ENCODE peak calls at places on chromosomes 5 and 9, in five cellular contexts. S is H9, V is mesenchymal stem cell, C is H1, K is trophoblast cell. D is an unnamed sample.

GRCh38 chr5:132257131-132258101 is at the start of gene PDLIM4:
- DNase-seq in C (peak), V (peak), K (no peak), S (peak), D (peak)

GRCh38 chr9:87087197-87087596 is 139.9 kb upstream of the GAS1 start:
- DNase-seq in K (no peak), C (no peak), V (no peak), S (no peak), D (no peak)

GRCh38 chr5:42377496-42377895 is 45.7 kb upstream of the GHR start:
- DNase-seq in K (no peak), C (no peak), S (no peak), V (peak), D (no peak)

GRCh38 chr9:113648048-113648447 is 184.5 kb downstream of the RGS3 start:
- DNase-seq in C (no peak), K (no peak), V (no peak), S (no peak), D (no peak)

GRCh38 chr5:171149772-171150171 is 159.3 kb upstream of the TLX3 start:
- DNase-seq in C (no peak), V (no peak), K (no peak), S (no peak), D (no peak)

GRCh38 chr5:136249678-136250266 is 56.8 kb upstream of the SMIM32 start:
- DNase-seq in S (peak), K (peak), V (peak), C (peak), D (peak)

GRCh38 chr5:32163053-32163452 is 11.1 kb downstream of the GOLPH3 start:
- DNase-seq in S (no peak), C (no peak), K (no peak), V (no peak), D (no peak)

GRCh38 chr9:107070591-107070990 is 207.6 kb downstream of the ZNF462 start:
- DNase-seq in S (no peak), C (no peak), V (no peak), K (no peak), D (peak)

GRCh38 chr9:78595200-78595945 is 298.4 kb downstream of the PSAT1 start:
- DNase-seq in V (no peak), C (no peak), S (no peak), K (no peak), D (no peak)

GRCh38 chr9:123322771-123323481 is 33.1 kb upstream of the CRB2 start:
- DNase-seq in C (no peak), V (no peak), S (no peak), K (no peak), D (no peak)

GRCh38 chr5:112371054-112371453 is 48.0 kb downstream of the EPB41L4A start:
- DNase-seq in K (no peak), C (no peak), S (no peak), V (no peak), D (no peak)

GRCh38 chr5:146751781-146752401 is 126.7 kb downstream of the PPP2R2B start:
- DNase-seq in V (no peak), C (no peak), S (no peak), K (no peak), D (no peak)

GRCh38 chr5:10023494-10023893 is 226.2 kb downstream of the ATPSCKMT start:
- DNase-seq in K (no peak), V (no peak), C (no peak), S (no peak), D (no peak)

GRCh38 chr5:10021248-10021647 is 228.4 kb downstream of the ATPSCKMT start:
- DNase-seq in V (no peak), C (no peak), S (no peak), K (no peak), D (no peak)

GRCh38 chr5:10018211-10018610 is 231.5 kb downstream of the ATPSCKMT start:
- DNase-seq in K (no peak), C (no peak), V (no peak), S (no peak), D (no peak)

GRCh38 chr5:10018670-10019069 is 231.0 kb downstream of the ATPSCKMT start:
- DNase-seq in S (no peak), K (peak), C (no peak), V (peak), D (no peak)

DNA sequence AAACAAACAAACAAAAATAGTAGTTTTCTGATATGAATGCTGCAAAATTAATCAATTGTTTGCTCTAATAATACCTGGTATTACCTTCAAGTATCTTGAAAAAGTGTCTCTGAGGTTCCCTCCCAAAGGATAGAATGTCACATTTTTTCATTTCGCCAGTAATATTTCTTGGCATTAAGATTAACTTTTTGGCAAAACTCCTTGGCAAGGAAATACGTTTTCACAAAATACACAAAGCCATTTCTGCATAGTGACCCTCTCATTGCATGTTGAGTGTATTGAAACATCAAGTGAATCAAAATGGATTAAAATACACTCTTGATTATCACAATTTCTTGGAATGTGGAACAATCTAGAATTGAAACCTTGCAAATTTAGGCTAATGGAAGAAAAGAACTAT is 230.5 kb downstream of the ATPSCKMT start:
- DNase-seq in C (no peak), V (no peak), S (no peak), K (no peak), D (no peak)
- H3K4me2 ChIP-seq in C (no peak), V (no peak), S (no peak), K (no peak), D (no peak)

DNA sequence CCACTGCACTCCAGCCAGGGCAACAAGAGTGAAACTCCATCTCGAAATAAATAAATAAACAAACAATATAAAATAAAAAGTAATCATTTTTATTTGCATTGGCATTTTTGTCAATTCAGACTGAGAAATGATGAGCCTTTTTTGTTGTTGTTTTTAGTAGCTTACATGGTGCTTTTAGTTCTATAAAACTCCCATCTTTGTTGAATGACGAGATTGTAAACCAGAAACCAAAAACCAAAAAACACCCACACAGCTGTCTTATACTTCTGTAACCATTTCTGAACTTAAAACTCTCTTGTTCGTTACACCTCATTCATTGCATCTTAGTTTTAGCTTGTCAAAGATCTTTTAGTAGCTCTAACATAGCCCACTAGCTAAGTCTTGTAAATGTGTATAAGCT is 44.7 kb downstream of the GGTA1 start:
- DNase-seq in V (no peak), C (no peak), S (no peak), K (no peak), D (no peak)
- H2BK12ac ChIP-seq in V (no peak), C (no peak), S (no peak), K (no peak), D (no peak)

DNA sequence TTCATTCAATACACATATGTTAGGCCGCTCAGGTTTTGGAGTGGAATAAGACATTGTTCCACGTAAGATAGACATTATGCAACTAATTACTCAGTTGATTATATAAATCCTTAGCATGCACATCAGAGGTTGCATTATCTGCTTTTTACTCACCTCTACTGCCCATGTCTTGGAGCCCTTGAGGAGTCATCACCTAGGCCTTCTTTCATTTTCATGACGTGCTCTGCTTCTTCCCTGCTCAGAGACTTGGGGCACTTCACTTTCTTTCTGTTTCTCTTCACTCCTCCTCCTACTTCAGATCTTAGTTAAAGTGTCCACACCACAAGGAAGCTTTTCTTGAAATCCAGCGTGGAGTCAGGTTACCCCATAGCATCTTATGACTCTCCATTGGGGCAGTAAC is 241.1 kb downstream of the TLR4 start:
- DNase-seq in C (no peak), V (no peak), K (no peak), S (no peak), D (no peak)
- H3K4me2 ChIP-seq in C (no peak), V (no peak), K (no peak), S (no peak), D (no peak)

GRCh38 chr9:111305914-111306313 is 24.1 kb downstream of the OR2K2 start:
- DNase-seq in S (no peak), K (no peak), C (no peak), V (no peak), D (no peak)
- H2BK12ac ChIP-seq in S (no peak), K (no peak), C (no peak), V (no peak), D (no peak)

GRCh38 chr5:56705217-56705616 is 110.1 kb upstream of the MAP3K1 start:
- DNase-seq in K (no peak), C (no peak), V (no peak), S (no peak), D (no peak)
- H3K4me2 ChIP-seq in K (no peak), C (no peak), V (no peak), S (no peak), D (no peak)

D was measured in neuronal stem cell.